ENCODE peak calls at places on chromosomes 4 and X, in five cellular contexts. I is thoracic aorta, V is astrocyte, Y is HL-60, L is fibroblast of lung. J is an unnamed sample.

GRCh38 chr4:153154010-153154975 is 50.0 kb upstream of the TRIM2 start:
- DNase-seq in I (no peak), V (peak), Y (no peak), L (peak), J (no peak)

GRCh38 chrX:135432453-135432852 is 10.7 kb downstream of the SMIM10L2A start:
- DNase-seq in I (no peak), V (no peak), Y (no peak), L (no peak), J (no peak)

GRCh38 chr4:128916832-128917231 is 107.3 kb downstream of the JADE1 start:
- DNase-seq in I (no peak), V (no peak), Y (peak), L (no peak), J (no peak)

GRCh38 chrX:6748595-6748994 is 213.7 kb upstream of the VCX3A start:
- DNase-seq in I (no peak), V (no peak), Y (no peak), L (no peak), J (no peak)

GRCh38 chr4:157961591-157961990 is 211.2 kb downstream of the GASK1B start:
- DNase-seq in I (no peak), V (peak), Y (no peak), L (no peak), J (no peak)

GRCh38 chrX:133859860-133860259 is 125.5 kb downstream of the GPC3 start:
- DNase-seq in I (no peak), V (peak), Y (no peak), L (peak), J (no peak)

GRCh38 chr4:76011700-76012387 is 4.5 kb upstream of the CXCL9 start:
- DNase-seq in I (no peak), V (peak), Y (no peak), L (peak), J (no peak)

GRCh38 chrX:19593684-19594083 is 78.4 kb upstream of the MAP3K15 start:
- DNase-seq in I (no peak), V (peak), Y (no peak), L (peak), J (no peak)

GRCh38 chr4:97103252-97103651 is 1040.0 kb downstream of the STPG2 start:
- DNase-seq in I (no peak), V (no peak), Y (no peak), L (no peak), J (no peak)

GRCh38 chr4:7095611-7096155 is 27.8 kb upstream of the GRPEL1 start:
- DNase-seq in I (no peak), V (no peak), Y (no peak), L (no peak), J (no peak)

GRCh38 chr4:142715727-142716126 is 130.4 kb downstream of the INPP4B start:
- DNase-seq in I (no peak), V (no peak), Y (no peak), L (no peak), J (no peak)

GRCh38 chr4:145178740-145179139 is 1.6 kb downstream of the OTUD4 start:
- DNase-seq in I (no peak), V (peak), Y (no peak), L (no peak), J (no peak)

GRCh38 chrX:34859191-34859590 is 83.4 kb upstream of the FAM47B start:
- DNase-seq in I (no peak), V (no peak), Y (no peak), L (no peak), J (no peak)

GRCh38 chr4:151415978-151416377 is 7.0 kb downstream of the FHIP1A start:
- DNase-seq in I (no peak), V (peak), Y (no peak), L (peak), J (no peak)
- H3K27ac ChIP-seq in I (no peak), V (peak), Y (no peak), L (no peak), J (no peak)

GRCh38 chr4:103075894-103076776 is at the start of gene SLC9B2:
- DNase-seq in I (peak), V (peak), Y (no peak), L (peak), J (peak)

GRCh38 chr4:103075435-103075893 is 1.1 kb downstream of the SLC9B2 start:
- DNase-seq in I (no peak), V (peak), Y (no peak), L (peak), J (no peak)

GRCh38 chr4:103076777-103077347 is 301 bp upstream of the SLC9B2 start:
- DNase-seq in I (no peak), V (no peak), Y (no peak), L (no peak), J (no peak)

GRCh38 chr4:103074039-103074438 is 2.5 kb downstream of the SLC9B2 start:
- DNase-seq in I (no peak), V (no peak), Y (no peak), L (no peak), J (no peak)

DNA sequence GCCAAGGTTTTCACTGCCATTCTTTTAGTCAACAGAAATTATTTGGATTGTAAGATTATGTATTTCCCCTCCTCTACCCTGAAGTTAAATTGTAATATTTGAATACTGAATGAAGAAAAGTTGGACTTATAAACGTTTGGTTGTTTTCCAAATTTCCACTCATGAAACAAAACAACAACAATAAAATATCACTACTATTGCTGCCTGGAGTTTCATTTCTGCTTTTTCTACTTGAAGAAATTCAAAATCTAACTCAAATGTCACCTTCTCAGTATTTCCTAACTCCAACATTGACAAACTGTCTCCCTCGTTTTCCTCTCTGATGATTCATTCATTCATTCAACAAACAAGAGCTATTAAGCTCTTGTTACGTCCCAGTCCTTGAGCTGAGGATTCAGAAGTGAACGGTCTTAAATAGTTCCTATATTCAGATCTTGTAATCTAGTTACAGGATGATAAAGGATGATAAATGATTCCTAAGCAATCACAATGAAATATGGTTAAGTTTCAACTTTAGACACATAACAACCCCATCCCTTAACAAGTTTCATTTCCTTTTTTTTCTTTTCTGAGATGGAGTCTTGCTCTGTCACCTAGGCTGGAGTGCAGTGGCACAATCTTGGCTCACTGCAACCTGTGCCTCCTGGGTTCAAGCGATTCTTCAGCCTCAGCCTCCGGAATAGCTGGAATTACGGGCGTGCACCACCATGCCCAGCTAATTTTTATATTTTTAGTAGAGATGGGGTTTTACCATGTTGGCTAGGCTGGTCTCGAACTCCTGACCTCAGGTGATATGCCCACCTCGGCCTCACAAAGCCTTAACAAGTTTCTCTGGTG is 1.7 kb downstream of the SLC9B2 start:
- DNase-seq in I (no peak), V (peak), Y (no peak), L (peak), J (no peak)
- H3K27ac ChIP-seq in I (no peak), V (no peak), Y (peak), L (peak), J (no peak)

GRCh38 chrX:12496343-12496742 is 294.9 kb upstream of the PRPS2 start:
- DNase-seq in I (no peak), V (no peak), Y (no peak), L (no peak), J (no peak)
- H3K27ac ChIP-seq in I (no peak), V (no peak), Y (no peak), L (no peak), J (no peak)

GRCh38 chrX:38649674-38650647 is 88.6 kb downstream of the TSPAN7 start:
- DNase-seq in I (no peak), V (no peak), Y (no peak), L (no peak), J (no peak)
- H3K27ac ChIP-seq in I (no peak), V (no peak), Y (no peak), L (no peak), J (no peak)

GRCh38 chr4:140805293-140805692 is 49.1 kb upstream of the TBC1D9 start:
- DNase-seq in I (no peak), V (no peak), Y (no peak), L (no peak), J (no peak)

GRCh38 chr4:140809671-140810070 is 53.5 kb upstream of the TBC1D9 start:
- DNase-seq in I (no peak), V (no peak), Y (no peak), L (no peak), J (no peak)

GRCh38 chr4:140811429-140811828 is 55.2 kb upstream of the TBC1D9 start:
- DNase-seq in I (no peak), V (no peak), Y (no peak), L (no peak), J (no peak)

GRCh38 chr4:140806175-140806574 is 50.0 kb upstream of the TBC1D9 start:
- DNase-seq in I (no peak), V (no peak), Y (no peak), L (no peak), J (no peak)

GRCh38 chr4:140807491-140808257 is 51.5 kb upstream of the TBC1D9 start:
- DNase-seq in I (no peak), V (peak), Y (peak), L (peak), J (no peak)
- H3K27ac ChIP-seq in I (no peak), V (no peak), Y (no peak), L (no peak), J (peak)

GRCh38 chr4:85784947-85785346 is 310.0 kb downstream of the ARHGAP24 start:
- DNase-seq in I (no peak), V (no peak), Y (no peak), L (no peak), J (no peak)
- H3K27ac ChIP-seq in I (no peak), V (no peak), Y (no peak), L (no peak), J (no peak)